ENCODE peak calls at places on chromosome 1, in ten cellular contexts. X, B, A, Q, R, F, U, T, C and I are unnamed samples.

GRCh38 chr1:17260264-17260663 is 11.4 kb downstream of the PADI3 start:
- DNase-seq in X (no peak), B (no peak), A (no peak), Q (no peak), R (no peak), F (no peak), U (no peak), T (no peak), C (no peak), I (no peak)

GRCh38 chr1:112363636-112364035 is 32.4 kb upstream of the CTTNBP2NL start:
- DNase-seq in X (no peak), B (no peak), A (no peak), Q (no peak), R (no peak), F (no peak), U (no peak), T (no peak), C (no peak), I (no peak)

GRCh38 chr1:67791686-67792475 is 41.4 kb downstream of the GNG12 start:
- DNase-seq in X (no peak), B (no peak), A (no peak), Q (no peak), R (peak), F (no peak), U (peak), T (no peak), C (no peak), I (no peak)

GRCh38 chr1:202106340-202107284 is 16.1 kb upstream of the GPR37L1 start:
- DNase-seq in X (peak), B (no peak), A (no peak), Q (no peak), R (peak), F (no peak), U (no peak), T (no peak), C (no peak), I (no peak)

GRCh38 chr1:198467342-198467741 is 73.1 kb downstream of the ATP6V1G3 start:
- DNase-seq in X (no peak), B (no peak), A (no peak), Q (no peak), R (no peak), F (no peak), U (no peak), T (no peak), C (no peak), I (no peak)

GRCh38 chr1:165063181-165063955 is 293.1 kb downstream of the LMX1A start:
- DNase-seq in X (no peak), B (no peak), A (no peak), Q (no peak), R (no peak), F (no peak), U (no peak), T (no peak), C (no peak), I (no peak)

GRCh38 chr1:226095286-226095685 is 32.8 kb downstream of the H3-3A start:
- DNase-seq in X (no peak), B (no peak), A (no peak), Q (no peak), R (no peak), F (no peak), U (no peak), T (no peak), C (no peak), I (no peak)

GRCh38 chr1:165629848-165630628 is 996 bp upstream of the MGST3 start:
- DNase-seq in X (no peak), B (no peak), A (peak), Q (peak), R (no peak), F (no peak), U (no peak), T (peak), C (no peak), I (no peak)

GRCh38 chr1:31764307-31765040 is at the start of gene ADGRB2:
- DNase-seq in X (no peak), B (peak), A (peak), Q (no peak), R (no peak), F (no peak), U (peak), T (peak), C (peak), I (no peak)

GRCh38 chr1:201565024-201565730 is 26.2 kb downstream of the NAV1 start:
- DNase-seq in X (no peak), B (no peak), A (no peak), Q (no peak), R (no peak), F (no peak), U (no peak), T (no peak), C (no peak), I (no peak)

GRCh38 chr1:201140941-201141260 is 13.4 kb downstream of the TMEM9 start:
- DNase-seq in X (no peak), B (no peak), A (no peak), Q (no peak), R (no peak), F (no peak), U (no peak), T (no peak), C (no peak), I (no peak)

GRCh38 chr1:71170925-71171324 is 90.1 kb upstream of the ZRANB2 start:
- DNase-seq in X (no peak), B (no peak), A (no peak), Q (no peak), R (no peak), F (no peak), U (no peak), T (no peak), C (no peak), I (no peak)

GRCh38 chr1:27643626-27644368 is 8.8 kb upstream of the FGR start:
- DNase-seq in X (peak), B (peak), A (peak), Q (peak), R (no peak), F (peak), U (peak), T (peak), C (peak), I (no peak)

GRCh38 chr1:167483790-167484189 is 34.5 kb downstream of the CD247 start:
- DNase-seq in X (no peak), B (no peak), A (no peak), Q (no peak), R (no peak), F (no peak), U (no peak), T (no peak), C (no peak), I (no peak)

GRCh38 chr1:78447096-78447495 is 43.7 kb upstream of the PTGFR start:
- DNase-seq in X (no peak), B (no peak), A (no peak), Q (no peak), R (no peak), F (no peak), U (no peak), T (no peak), C (no peak), I (no peak)